ENCODE peak calls at places on chromosomes 7 and 10, in seven cellular contexts. Z is upper lobe of left lung, I is K562, G is stomach, N is sigmoid colon, H is esophagus muscularis mucosa, U is A549. X is an unnamed sample.

GRCh38 chr10:132798876-132799275 is 12.9 kb upstream of the NKX6-2 start:
- DNase-seq in Z (no peak), I (no peak), G (no peak), N (no peak), H (no peak), U (no peak), X (no peak)

GRCh38 chr7:28708458-28708951 is 249.6 kb downstream of the TRIL start:
- DNase-seq in Z (no peak), I (no peak), G (no peak), N (no peak), H (no peak), U (no peak), X (no peak)

GRCh38 chr10:84837877-84838276 is 509.5 kb downstream of the CCSER2 start:
- DNase-seq in Z (no peak), I (no peak), G (no peak), N (no peak), H (no peak), U (no peak), X (no peak)

GRCh38 chr10:86964061-86964846 is 4.0 kb upstream of the ADIRF start:
- DNase-seq in Z (peak), I (no peak), G (peak), N (peak), H (no peak), U (no peak), X (no peak)

GRCh38 chr7:78279035-78279434 is 480.5 kb downstream of the PHTF2 start:
- DNase-seq in Z (no peak), I (no peak), G (no peak), N (no peak), H (no peak), U (no peak), X (no peak)

GRCh38 chr7:121420976-121421375 is 24.9 kb upstream of the FAM3C start:
- DNase-seq in Z (no peak), I (no peak), G (peak), N (no peak), H (no peak), U (no peak), X (no peak)

GRCh38 chr10:125661942-125662515 is 20.9 kb downstream of the TEX36 start:
- DNase-seq in Z (no peak), I (peak), G (no peak), N (no peak), H (no peak), U (peak), X (no peak)

GRCh38 chr7:134690016-134690415 is 43.4 kb downstream of the BPGM start:
- DNase-seq in Z (no peak), I (no peak), G (no peak), N (no peak), H (no peak), U (peak), X (no peak)

GRCh38 chr10:65838811-65839210 is 1087.0 kb upstream of the LRRTM3 start:
- DNase-seq in Z (no peak), I (no peak), G (no peak), N (no peak), H (no peak), U (no peak), X (no peak)

GRCh38 chr10:75240329-75240728 is 4.6 kb upstream of the COMTD1 start:
- DNase-seq in Z (no peak), I (peak), G (no peak), N (peak), H (no peak), U (no peak), X (no peak)

GRCh38 chr7:32670105-32670504 is 174.8 kb downstream of the AVL9 start:
- DNase-seq in Z (no peak), I (peak), G (peak), N (no peak), H (no peak), U (peak), X (no peak)

GRCh38 chr10:114045071-114045737 is 1.5 kb downstream of the ADRB1 start:
- DNase-seq in Z (peak), I (no peak), G (peak), N (peak), H (no peak), U (no peak), X (no peak)

GRCh38 chr7:46626261-46627037 is 705.4 kb upstream of the IGFBP3 start:
- DNase-seq in Z (no peak), I (no peak), G (no peak), N (no peak), H (peak), U (no peak), X (no peak)

GRCh38 chr10:74460812-74461211 is 309.8 kb downstream of the ADK start:
- DNase-seq in Z (no peak), I (no peak), G (no peak), N (no peak), H (no peak), U (no peak), X (no peak)

GRCh38 chr7:152674860-152675760 is 831 bp downstream of the XRCC2 start:
- DNase-seq in Z (no peak), I (peak), G (no peak), N (no peak), H (no peak), U (peak), X (no peak)

GRCh38 chr7:3399858-3400257 is 98.8 kb downstream of the SDK1 start:
- DNase-seq in Z (no peak), I (peak), G (no peak), N (no peak), H (no peak), U (peak), X (no peak)

GRCh38 chr7:65269150-65269856 is 104.4 kb upstream of the ZNF92 start:
- DNase-seq in Z (peak), I (peak), G (no peak), N (no peak), H (no peak), U (peak), X (no peak)

GRCh38 chr10:25768167-25768566 is 165.9 kb upstream of the MYO3A start:
- DNase-seq in Z (no peak), I (no peak), G (no peak), N (no peak), H (no peak), U (no peak), X (no peak)

GRCh38 chr7:84536256-84536870 is 341.8 kb upstream of the SEMA3A start:
- DNase-seq in Z (no peak), I (no peak), G (no peak), N (no peak), H (no peak), U (peak), X (no peak)

GRCh38 chr10:81875680-81876252 is 772 bp downstream of the NRG3 start:
- DNase-seq in Z (no peak), I (no peak), G (no peak), N (no peak), H (no peak), U (no peak), X (no peak)

GRCh38 chr7:136333636-136334035 is 356.5 kb upstream of the MTPN start:
- DNase-seq in Z (no peak), I (no peak), G (no peak), N (no peak), H (no peak), U (no peak), X (no peak)

GRCh38 chr7:113159746-113160339 is 41.5 kb upstream of the SMIM30 start:
- DNase-seq in Z (no peak), I (peak), G (no peak), N (no peak), H (no peak), U (peak), X (no peak)

GRCh38 chr7:50227623-50228618 is 76.6 kb upstream of the IKZF1 start:
- DNase-seq in Z (no peak), I (peak), G (no peak), N (no peak), H (no peak), U (no peak), X (no peak)

GRCh38 chr10:11841375-11841774 is 18.2 kb downstream of the PROSER2 start:
- DNase-seq in Z (no peak), I (no peak), G (no peak), N (no peak), H (no peak), U (no peak), X (no peak)

GRCh38 chr10:128178319-128178937 is 52.2 kb upstream of the MKI67 start:
- DNase-seq in Z (no peak), I (peak), G (no peak), N (no peak), H (no peak), U (peak), X (no peak)

GRCh38 chr10:75681334-75681733 is 249.9 kb downstream of the LRMDA start:
- DNase-seq in Z (no peak), I (no peak), G (no peak), N (no peak), H (no peak), U (no peak), X (no peak)

GRCh38 chr10:123472606-123473005 is 193.5 kb upstream of the GPR26 start:
- DNase-seq in Z (no peak), I (no peak), G (no peak), N (no peak), H (no peak), U (no peak), X (no peak)

DNA sequence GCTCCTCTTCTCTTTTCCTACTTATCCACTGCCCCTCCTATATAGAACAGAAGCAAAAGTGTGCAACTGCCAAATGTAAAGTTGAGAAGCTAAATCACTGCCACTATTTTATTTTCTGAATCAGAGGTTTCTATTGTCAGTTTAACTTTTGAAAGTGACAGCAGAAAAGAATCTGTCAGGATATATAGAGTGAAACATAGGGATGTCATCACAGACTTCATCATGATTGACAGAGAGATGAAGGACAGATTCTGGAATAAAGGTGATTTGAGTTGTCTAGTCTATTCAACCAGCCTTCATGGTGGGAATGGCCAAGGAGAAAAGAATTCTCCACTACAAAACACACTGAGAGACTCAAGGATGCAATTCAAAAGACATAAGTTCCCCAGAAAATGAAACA is 19.9 kb downstream of the NEUROD6 start:
- DNase-seq in Z (no peak), I (no peak), G (no peak), N (no peak), H (no peak), U (no peak), X (no peak)
- TF ChIP-seq EP300 in Z (no peak), I (no peak), G (no peak), N (no peak), H (no peak), U (no peak), X (no peak)

DNA sequence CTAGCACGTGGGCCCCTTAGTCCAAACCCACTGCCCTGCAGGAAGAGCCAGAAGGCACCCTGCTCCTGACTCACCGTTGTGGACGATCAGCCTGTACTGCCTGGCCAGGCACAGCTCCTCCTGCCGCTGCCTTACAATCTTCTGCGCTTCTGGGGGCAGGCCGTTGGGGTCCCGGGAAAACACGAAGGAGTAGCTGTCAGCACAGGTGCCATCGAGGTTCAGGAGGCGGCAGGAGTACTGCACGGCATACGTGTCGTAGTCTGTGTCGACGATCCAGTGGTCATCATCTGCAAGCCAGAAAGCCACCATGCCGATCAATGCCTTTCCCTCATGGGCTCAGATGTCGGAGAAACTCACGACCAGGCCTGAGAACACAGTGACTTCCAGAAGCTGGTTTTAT is 7.3 kb downstream of the RBP4 start:
- DNase-seq in Z (no peak), I (no peak), G (no peak), N (no peak), H (no peak), U (no peak), X (no peak)
- TF ChIP-seq POLR2A in Z (no peak), I (no peak), G (no peak), N (no peak), H (no peak), U (no peak), X (no peak)

DNA sequence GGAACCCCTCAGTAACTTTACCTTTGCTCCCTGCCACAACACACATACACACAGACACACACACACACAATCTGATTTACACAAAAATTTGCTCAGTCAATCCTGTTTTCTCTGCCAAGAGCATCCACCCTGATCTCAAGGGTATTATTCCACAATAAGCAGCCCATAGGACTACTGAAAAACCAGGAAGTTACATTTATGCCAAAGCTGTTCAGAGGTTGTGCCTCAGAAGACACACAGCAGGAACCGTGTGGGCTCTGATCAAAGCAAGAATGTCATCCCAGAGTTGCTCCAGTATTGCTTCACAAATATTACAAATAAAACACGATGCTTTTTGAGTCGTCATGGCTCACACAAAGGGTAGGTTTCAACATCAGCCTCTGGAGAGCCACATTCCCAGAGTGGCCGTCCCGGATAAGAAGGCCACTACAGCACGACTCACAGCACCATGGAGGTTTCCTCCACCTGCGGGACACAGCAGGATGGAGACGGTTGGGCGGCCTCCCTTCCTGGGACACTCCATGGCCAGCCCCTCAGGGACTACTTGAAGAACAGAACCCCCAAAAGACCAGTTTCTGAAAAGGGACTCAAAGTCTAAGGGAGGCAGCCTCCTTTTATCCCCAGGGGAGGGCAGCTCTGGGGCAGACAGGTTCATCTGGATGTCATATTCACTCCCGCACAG is 1.6 kb downstream of the AIFM2 start:
- DNase-seq in Z (peak), I (no peak), G (no peak), N (peak), H (peak), U (peak), X (no peak)
- TF ChIP-seq EP300 in Z (no peak), I (no peak), G (no peak), N (no peak), H (no peak), U (no peak), X (no peak)

GRCh38 chr10:102119417-102120141 is 589 bp downstream of the LDB1 start:
- DNase-seq in Z (peak), I (peak), G (peak), N (peak), H (no peak), U (peak), X (peak)
- TF ChIP-seq POLR2A in Z (no peak), I (peak), G (no peak), N (no peak), H (no peak), U (no peak), X (peak)

DNA sequence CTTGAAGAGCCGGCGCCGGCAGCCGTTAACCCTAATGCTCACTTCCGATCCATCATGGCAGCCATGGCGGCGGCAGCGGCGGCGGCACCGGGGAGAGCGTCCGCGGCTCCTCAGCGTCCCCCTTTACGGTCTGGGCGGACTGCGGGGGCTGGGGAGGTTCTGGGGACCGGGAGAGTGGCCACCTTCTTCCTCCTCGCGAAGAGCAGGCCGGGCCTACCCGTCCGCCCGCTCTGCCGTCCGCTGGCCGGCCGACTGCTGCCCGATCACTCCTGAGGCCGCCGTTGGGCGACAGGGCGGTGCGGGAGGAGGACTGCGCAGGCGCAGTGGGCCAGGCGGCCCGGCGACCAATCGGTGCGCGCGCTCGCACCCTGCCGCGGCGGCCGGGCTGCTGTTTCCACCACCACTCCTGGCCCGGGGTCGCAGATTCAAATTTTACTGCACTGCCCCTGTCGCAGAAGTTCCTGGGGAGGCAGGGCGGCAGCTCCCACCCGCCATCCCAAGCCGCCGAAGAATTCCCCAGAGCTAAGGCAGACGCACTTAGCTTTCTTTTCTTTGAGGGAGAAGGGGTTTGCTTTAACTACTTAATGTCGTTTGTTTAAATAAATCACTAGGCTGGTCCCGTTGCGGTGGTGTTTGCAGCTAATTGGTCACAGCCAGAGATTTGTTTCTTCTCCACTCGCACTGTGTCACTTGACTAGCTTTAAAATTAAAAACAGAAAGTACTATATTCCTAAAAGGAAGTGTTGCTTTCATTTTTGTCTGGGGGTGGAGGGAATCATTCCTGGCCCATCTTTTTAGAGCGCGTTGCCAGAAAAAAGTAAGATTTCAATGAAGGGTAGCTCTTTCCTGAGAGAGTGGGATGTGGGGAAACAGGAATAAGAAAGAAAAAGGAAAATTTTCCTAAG is at the start of gene KIF5B:
- DNase-seq in Z (peak), I (peak), G (peak), N (peak), H (peak), U (peak), X (peak)
- TF ChIP-seq EP300 in Z (no peak), I (no peak), G (no peak), N (no peak), H (no peak), U (no peak), X (no peak)

DNA sequence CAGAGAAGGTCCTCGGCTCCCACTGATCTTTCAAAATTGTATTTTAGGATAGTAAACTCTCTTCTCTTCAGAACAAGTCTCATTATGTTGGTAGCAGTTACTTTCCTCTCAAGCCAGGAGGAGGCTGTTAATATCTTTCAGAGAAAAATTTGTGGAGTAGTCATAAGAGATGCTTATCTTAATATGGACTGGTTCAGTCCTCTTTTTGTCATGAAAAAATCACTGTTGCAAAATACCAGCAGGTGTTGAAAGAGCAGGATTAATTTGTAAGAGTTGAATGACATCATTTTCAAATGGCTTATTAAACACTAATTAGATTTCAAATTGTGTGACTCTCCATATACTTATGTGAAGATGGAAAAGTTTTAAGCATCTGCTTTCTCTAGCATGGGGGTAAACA is 662.5 kb downstream of the POM121L12 start:
- DNase-seq in Z (no peak), I (no peak), G (no peak), N (no peak), H (no peak), U (no peak), X (no peak)
- TF ChIP-seq POLR2A in Z (no peak), I (no peak), G (no peak), N (no peak), H (no peak), U (no peak), X (no peak)

GRCh38 chr7:87445897-87446296 is 29.6 kb downstream of the ABCB4 start:
- DNase-seq in Z (no peak), I (no peak), G (no peak), N (no peak), H (no peak), U (no peak), X (no peak)
- TF ChIP-seq EP300 in Z (no peak), I (no peak), G (no peak), N (no peak), H (no peak), U (no peak), X (no peak)

GRCh38 chr10:119207367-119207668 is at the start of gene GRK5:
- DNase-seq in Z (peak), I (peak), G (peak), N (peak), H (peak), U (peak), X (peak)
- TF ChIP-seq POLR2A in Z (no peak), I (no peak), G (no peak), N (no peak), H (no peak), U (peak), X (peak)

GRCh38 chr7:13265271-13265670 is 577.8 kb downstream of the ARL4A start:
- DNase-seq in Z (no peak), I (no peak), G (no peak), N (no peak), H (no peak), U (no peak), X (no peak)
- TF ChIP-seq EP300 in Z (no peak), I (no peak), G (no peak), N (no peak), H (no peak), U (no peak), X (no peak)